ENCODE peak calls at places on chromosomes 6 and 20, in six cellular contexts. A is BE2C; P is left lung; X is M059J; T is NCI-H446 treated with DMSO at 0.1 percent for 48 hours; I is naive thymus-derived CD4-positive, alpha-beta T cell. F is an unnamed sample.
A peak's percentile ranks its signal among the peaks of the same experiment; 100 is the strongest.

GRCh38 chr20:18055261-18055660 is 2.5 kb downstream of the OVOL2 start:
- DNase-seq in X (no peak), P (no peak), T (no peak), A (no peak), I (no peak), F (no peak)

GRCh38 chr20:8661229-8662023 is 407.5 kb upstream of the PLCB4 start:
- DNase-seq in X (peak; percentile 9), P (no peak), T (no peak), A (no peak), I (no peak), F (no peak)

GRCh38 chr6:23175391-23175790 is 606.0 kb downstream of the HDGFL1 start:
- DNase-seq in I (no peak), X (peak; percentile 37), P (no peak), T (no peak), A (no peak), F (no peak)

GRCh38 chr6:21666788-21667681 is 73.5 kb downstream of the SOX4 start:
- DNase-seq in T (no peak), I (no peak), X (no peak), P (no peak), A (no peak), F (no peak)

GRCh38 chr6:133891814-133892443 is 3.0 kb downstream of the TCF21 start:
- DNase-seq in I (no peak), T (no peak), A (no peak), X (no peak), P (no peak), F (no peak)

GRCh38 chr20:25057234-25058050 is 497 bp downstream of the ACSS1 start:
- DNase-seq in X (peak; percentile 61), T (no peak), I (peak; percentile 74), P (peak; percentile 84), A (peak; percentile 44), F (no peak)

GRCh38 chr6:128252293-128253176 is 267.9 kb downstream of the PTPRK start:
- DNase-seq in P (no peak), A (no peak), I (no peak), X (no peak), T (no peak), F (no peak)

GRCh38 chr20:59153355-59153681 is 10.3 kb upstream of the ZNF831 start:
- DNase-seq in I (no peak), P (peak; percentile 45), T (peak; percentile 80), A (no peak), X (no peak), F (no peak)

GRCh38 chr20:25280574-25281535 is 33.0 kb downstream of the PYGB start:
- DNase-seq in A (peak; percentile 3), I (no peak), T (no peak), X (no peak), P (peak; percentile 28), F (no peak)

GRCh38 chr6:37536462-37537225 is 37.0 kb upstream of the CCDC167 start:
- DNase-seq in I (no peak), T (no peak), X (no peak), P (no peak), A (peak; percentile 62), F (no peak)

GRCh38 chr6:2877960-2878359 is 25.1 kb downstream of the SERPINB9 start:
- DNase-seq in I (peak; percentile 68), T (no peak), A (no peak), X (no peak), P (no peak), F (no peak)

GRCh38 chr20:55095745-55096450 is 620.5 kb downstream of the DOK5 start:
- DNase-seq in X (no peak), I (no peak), T (no peak), A (no peak), P (no peak), F (no peak)

GRCh38 chr6:80771941-80772340 is 665.5 kb downstream of the BCKDHB start:
- DNase-seq in I (no peak), P (no peak), X (peak; percentile 46), T (no peak), A (no peak), F (no peak)

GRCh38 chr20:23268792-23269354 is 81.7 kb upstream of the NXT1 start:
- DNase-seq in X (no peak), T (no peak), A (no peak), P (no peak), I (no peak), F (no peak)

GRCh38 chr6:163413345-163414116 is 987 bp upstream of the QKI start:
- DNase-seq in I (peak; percentile 95), P (peak; percentile 89), X (peak; percentile 88), T (peak; percentile 51), A (peak; percentile 88), F (peak; percentile 32)

GRCh38 chr6:71481021-71481420 is 192.4 kb downstream of the OGFRL1 start:
- DNase-seq in I (no peak), A (no peak), X (no peak), P (no peak), T (no peak), F (no peak)

GRCh38 chr20:35952480-35953410 is 1.6 kb downstream of the SCAND1 start:
- DNase-seq in X (peak; percentile 53), A (no peak), P (no peak), I (peak; percentile 2), T (peak; percentile 32), F (peak; percentile 17)

GRCh38 chr6:38346291-38347079 is 293.2 kb downstream of the BTBD9 start:
- DNase-seq in T (no peak), X (peak; percentile 96), A (no peak), I (no peak), P (no peak), F (no peak)

GRCh38 chr6:166341464-166341863 is 881 bp downstream of the SFT2D1 start:
- DNase-seq in I (peak; percentile 53), X (no peak), T (no peak), A (no peak), P (no peak), F (no peak)

GRCh38 chr6:167394820-167395219 is 69.9 kb downstream of the TTLL2 start:
- DNase-seq in P (no peak), T (no peak), A (no peak), X (no peak), I (no peak), F (no peak)

GRCh38 chr6:37994238-37994637 is 174.7 kb downstream of the ZFAND3 start:
- DNase-seq in A (no peak), X (peak; percentile 62), T (no peak), I (no peak), P (no peak), F (no peak)

GRCh38 chr6:85111481-85112001 is 338.3 kb upstream of the NT5E start:
- DNase-seq in T (no peak), A (no peak), I (no peak), X (peak; percentile 40), P (no peak), F (no peak)

GRCh38 chr20:17365831-17366230 is 139.0 kb downstream of the PCSK2 start:
- DNase-seq in I (no peak), P (no peak), A (no peak), X (no peak), T (no peak), F (no peak)

GRCh38 chr6:1348675-1349074 is 36.8 kb downstream of the FOXQ1 start:
- DNase-seq in P (peak; percentile 66), A (no peak), I (no peak), X (no peak), T (no peak), F (no peak)

GRCh38 chr20:32837157-32837556 is 17.4 kb downstream of the MAPRE1 start:
- DNase-seq in P (no peak), A (no peak), I (no peak), X (no peak), T (no peak), F (no peak)

GRCh38 chr6:148881593-148882311 is 134.9 kb downstream of the UST start:
- DNase-seq in T (no peak), P (no peak), A (no peak), X (no peak), I (no peak), F (no peak)

GRCh38 chr6:84118191-84118590 is 84.6 kb downstream of the MRAP2 start:
- DNase-seq in P (no peak), T (no peak), X (no peak), A (no peak), I (no peak), F (no peak)

GRCh38 chr6:53581161-53581560 is 36.3 kb upstream of the GCLC start:
- DNase-seq in X (peak; percentile 82), A (no peak), I (no peak), P (no peak), T (no peak), F (no peak)

GRCh38 chr6:108921547-108922331 is 73.5 kb downstream of the ARMC2 start:
- DNase-seq in I (no peak), A (no peak), X (peak; percentile 70), T (peak; percentile 85), P (no peak), F (no peak)

GRCh38 chr6:159107451-159108260 is 61.5 kb upstream of the FNDC1 start:
- DNase-seq in X (peak; percentile 12), P (no peak), T (no peak), A (peak; percentile 28), I (peak; percentile 66), F (no peak)

GRCh38 chr6:84282566-84282965 is 55.1 kb upstream of the CEP162 start:
- DNase-seq in I (no peak), P (peak; percentile 46), A (no peak), T (peak; percentile 24), X (no peak), F (peak; percentile 23)

GRCh38 chr20:35595901-35596300 is 19.7 kb upstream of the SPAG4 start:
- DNase-seq in X (no peak), A (no peak), I (no peak), P (no peak), T (no peak), F (no peak)

GRCh38 chr6:41967312-41968287 is 26.0 kb upstream of the CCND3 start:
- DNase-seq in X (peak; percentile 82), T (no peak), I (no peak), P (no peak), A (no peak), F (no peak)

GRCh38 chr6:162726997-162727346 is 594 bp downstream of the PRKN start:
- DNase-seq in I (peak; percentile 22), A (no peak), P (no peak), X (peak; percentile 3), T (no peak), F (no peak)